ENCODE peak calls at places on chromosome 5, in five cellular contexts. One of them, this sample, is unnamed.

GRCh38 chr5:32170303-32171170 is 3.6 kb downstream of the GOLPH3 start:
- DNase-seq in spleen: no peak
- DNase-seq in endothelial cell of umbilical vein: peak; percentile 41
- DNase-seq in stomach: no peak
- DNase-seq in upper lobe of left lung: no peak
- DNase-seq in this sample: no peak

GRCh38 chr5:160286947-160287346 is 25.4 kb downstream of the CCNJL start:
- DNase-seq in spleen: no peak
- DNase-seq in endothelial cell of umbilical vein: no peak
- DNase-seq in stomach: no peak
- DNase-seq in upper lobe of left lung: no peak
- DNase-seq in this sample: peak; percentile 36

GRCh38 chr5:104778-105296 is 12.9 kb downstream of the PLEKHG4B start:
- DNase-seq in spleen: no peak
- DNase-seq in endothelial cell of umbilical vein: no peak
- DNase-seq in stomach: no peak
- DNase-seq in upper lobe of left lung: no peak
- DNase-seq in this sample: no peak

GRCh38 chr5:72366324-72366976 is 46.3 kb downstream of the PTCD2 start:
- DNase-seq in spleen: no peak
- DNase-seq in endothelial cell of umbilical vein: peak; percentile 87
- DNase-seq in stomach: peak; percentile 72
- DNase-seq in upper lobe of left lung: peak; percentile 66
- DNase-seq in this sample: peak; percentile 67

GRCh38 chr5:94459915-94460314 is 158.5 kb downstream of the KIAA0825 start:
- DNase-seq in spleen: no peak
- DNase-seq in endothelial cell of umbilical vein: no peak
- DNase-seq in stomach: no peak
- DNase-seq in upper lobe of left lung: no peak
- DNase-seq in this sample: no peak

GRCh38 chr5:126007841-126008240 is 415.4 kb upstream of the GRAMD2B start:
- DNase-seq in spleen: no peak
- DNase-seq in endothelial cell of umbilical vein: no peak
- DNase-seq in stomach: no peak
- DNase-seq in upper lobe of left lung: no peak
- DNase-seq in this sample: no peak

GRCh38 chr5:97338729-97339128 is 155.7 kb upstream of the RIOK2 start:
- DNase-seq in spleen: no peak
- DNase-seq in endothelial cell of umbilical vein: no peak
- DNase-seq in stomach: no peak
- DNase-seq in upper lobe of left lung: no peak
- DNase-seq in this sample: no peak

GRCh38 chr5:61624553-61624952 is 292.5 kb downstream of the ZSWIM6 start:
- DNase-seq in spleen: no peak
- DNase-seq in endothelial cell of umbilical vein: no peak
- DNase-seq in stomach: no peak
- DNase-seq in upper lobe of left lung: no peak
- DNase-seq in this sample: no peak

GRCh38 chr5:106423109-106423897 is 1247.4 kb downstream of the EFNA5 start:
- DNase-seq in spleen: peak; percentile 49
- DNase-seq in endothelial cell of umbilical vein: no peak
- DNase-seq in stomach: no peak
- DNase-seq in upper lobe of left lung: no peak
- DNase-seq in this sample: no peak

GRCh38 chr5:141816598-141817399 is 61.4 kb downstream of the PCDH1 start:
- DNase-seq in spleen: peak; percentile 45
- DNase-seq in endothelial cell of umbilical vein: peak; percentile 81
- DNase-seq in stomach: no peak
- DNase-seq in upper lobe of left lung: no peak
- DNase-seq in this sample: no peak

GRCh38 chr5:68710514-68710913 is 383.3 kb upstream of the SLC30A5 start:
- DNase-seq in spleen: no peak
- DNase-seq in endothelial cell of umbilical vein: no peak
- DNase-seq in stomach: no peak
- DNase-seq in upper lobe of left lung: no peak
- DNase-seq in this sample: no peak

GRCh38 chr5:91007251-91007650 is 375.9 kb downstream of the ARRDC3 start:
- DNase-seq in spleen: no peak
- DNase-seq in endothelial cell of umbilical vein: no peak
- DNase-seq in stomach: no peak
- DNase-seq in upper lobe of left lung: no peak
- DNase-seq in this sample: no peak

GRCh38 chr5:95989283-95990048 is 27.8 kb upstream of the ELL2 start:
- DNase-seq in spleen: no peak
- DNase-seq in endothelial cell of umbilical vein: peak; percentile 41
- DNase-seq in stomach: no peak
- DNase-seq in upper lobe of left lung: no peak
- DNase-seq in this sample: no peak

GRCh38 chr5:23704176-23704855 is 196.9 kb downstream of the PRDM9 start:
- DNase-seq in spleen: no peak
- DNase-seq in endothelial cell of umbilical vein: no peak
- DNase-seq in stomach: no peak
- DNase-seq in upper lobe of left lung: no peak
- DNase-seq in this sample: no peak

GRCh38 chr5:31854181-31854624 is 215.3 kb downstream of the PDZD2 start:
- DNase-seq in spleen: no peak
- DNase-seq in endothelial cell of umbilical vein: peak; percentile 40
- DNase-seq in stomach: no peak
- DNase-seq in upper lobe of left lung: peak; percentile 41
- DNase-seq in this sample: no peak

GRCh38 chr5:33604503-33604902 is 163.7 kb downstream of the TARS1 start:
- DNase-seq in spleen: no peak
- DNase-seq in endothelial cell of umbilical vein: no peak
- DNase-seq in stomach: no peak
- DNase-seq in upper lobe of left lung: no peak
- DNase-seq in this sample: no peak

GRCh38 chr5:43947870-43948269 is 344.9 kb downstream of the NNT start:
- DNase-seq in spleen: no peak
- DNase-seq in endothelial cell of umbilical vein: no peak
- DNase-seq in stomach: no peak
- DNase-seq in upper lobe of left lung: no peak
- DNase-seq in this sample: no peak

GRCh38 chr5:78360674-78361225 is 333 bp downstream of the SCAMP1 start:
- DNase-seq in spleen: peak; percentile 95
- DNase-seq in endothelial cell of umbilical vein: no peak
- DNase-seq in stomach: peak; percentile 68
- DNase-seq in upper lobe of left lung: peak; percentile 65
- DNase-seq in this sample: peak; percentile 41

GRCh38 chr5:154046486-154046885 is 7.7 kb downstream of the MFAP3 start:
- DNase-seq in spleen: no peak
- DNase-seq in endothelial cell of umbilical vein: no peak
- DNase-seq in stomach: no peak
- DNase-seq in upper lobe of left lung: no peak
- DNase-seq in this sample: no peak

GRCh38 chr5:13250450-13251291 is 693.8 kb downstream of the DNAH5 start:
- DNase-seq in spleen: no peak
- DNase-seq in endothelial cell of umbilical vein: peak; percentile 39
- DNase-seq in stomach: no peak
- DNase-seq in upper lobe of left lung: no peak
- DNase-seq in this sample: no peak

GRCh38 chr5:171845857-171846785 is 60.5 kb downstream of the SMIM23 start:
- DNase-seq in spleen: no peak
- DNase-seq in endothelial cell of umbilical vein: no peak
- DNase-seq in stomach: no peak
- DNase-seq in upper lobe of left lung: no peak
- DNase-seq in this sample: no peak

GRCh38 chr5:10111575-10111974 is 138.1 kb downstream of the ATPSCKMT start:
- DNase-seq in spleen: no peak
- DNase-seq in endothelial cell of umbilical vein: no peak
- DNase-seq in stomach: no peak
- DNase-seq in upper lobe of left lung: no peak
- DNase-seq in this sample: no peak

GRCh38 chr5:81825237-81825636 is 74.3 kb upstream of the SSBP2 start:
- DNase-seq in spleen: no peak
- DNase-seq in endothelial cell of umbilical vein: no peak
- DNase-seq in stomach: peak; percentile 37
- DNase-seq in upper lobe of left lung: peak; percentile 51
- DNase-seq in this sample: peak; percentile 59

GRCh38 chr5:160906077-160906476 is 54.1 kb upstream of the ATP10B start:
- DNase-seq in spleen: no peak
- DNase-seq in endothelial cell of umbilical vein: no peak
- DNase-seq in stomach: no peak
- DNase-seq in upper lobe of left lung: no peak
- DNase-seq in this sample: no peak

GRCh38 chr5:103291606-103292005 is 33.0 kb downstream of the MACIR start:
- DNase-seq in spleen: no peak
- DNase-seq in endothelial cell of umbilical vein: no peak
- DNase-seq in stomach: no peak
- DNase-seq in upper lobe of left lung: no peak
- DNase-seq in this sample: no peak

GRCh38 chr5:32004404-32004803 is 169.7 kb downstream of the GOLPH3 start:
- DNase-seq in spleen: peak; percentile 56
- DNase-seq in endothelial cell of umbilical vein: no peak
- DNase-seq in stomach: no peak
- DNase-seq in upper lobe of left lung: no peak
- DNase-seq in this sample: no peak

GRCh38 chr5:83441752-83442151 is 29.8 kb upstream of the VCAN start:
- DNase-seq in spleen: no peak
- DNase-seq in endothelial cell of umbilical vein: no peak
- DNase-seq in stomach: no peak
- DNase-seq in upper lobe of left lung: no peak
- DNase-seq in this sample: no peak

GRCh38 chr5:42514759-42515158 is 91.5 kb downstream of the GHR start:
- DNase-seq in spleen: no peak
- DNase-seq in endothelial cell of umbilical vein: no peak
- DNase-seq in stomach: no peak
- DNase-seq in upper lobe of left lung: no peak
- DNase-seq in this sample: no peak

GRCh38 chr5:125179617-125180016 is 433.2 kb upstream of the ZNF608 start:
- DNase-seq in spleen: no peak
- DNase-seq in endothelial cell of umbilical vein: no peak
- DNase-seq in stomach: no peak
- DNase-seq in upper lobe of left lung: no peak
- DNase-seq in this sample: no peak

GRCh38 chr5:132387649-132388117 is 18.2 kb downstream of the SLC22A5 start:
- DNase-seq in spleen: no peak
- DNase-seq in endothelial cell of umbilical vein: peak; percentile 96
- DNase-seq in stomach: peak; percentile 63
- DNase-seq in upper lobe of left lung: peak; percentile 80
- DNase-seq in this sample: peak; percentile 81

GRCh38 chr5:126104951-126105350 is 318.3 kb upstream of the GRAMD2B start:
- DNase-seq in spleen: no peak
- DNase-seq in endothelial cell of umbilical vein: no peak
- DNase-seq in stomach: no peak
- DNase-seq in upper lobe of left lung: no peak
- DNase-seq in this sample: no peak

GRCh38 chr5:135600971-135601381 is 22.2 kb upstream of the CXCL14 start:
- DNase-seq in spleen: no peak
- DNase-seq in endothelial cell of umbilical vein: no peak
- DNase-seq in stomach: no peak
- DNase-seq in upper lobe of left lung: no peak
- DNase-seq in this sample: peak; percentile 2

GRCh38 chr5:176736271-176736965 is 73.9 kb upstream of the UNC5A start:
- DNase-seq in spleen: peak; percentile 27
- DNase-seq in endothelial cell of umbilical vein: no peak
- DNase-seq in stomach: no peak
- DNase-seq in upper lobe of left lung: no peak
- DNase-seq in this sample: peak; percentile 19

GRCh38 chr5:132267931-132268501 is 10.5 kb downstream of the PDLIM4 start:
- DNase-seq in spleen: peak; percentile 58
- DNase-seq in endothelial cell of umbilical vein: no peak
- DNase-seq in stomach: no peak
- DNase-seq in upper lobe of left lung: no peak
- DNase-seq in this sample: no peak

GRCh38 chr5:123936548-123936947 is 424.6 kb downstream of the CSNK1G3 start:
- DNase-seq in spleen: no peak
- DNase-seq in endothelial cell of umbilical vein: no peak
- DNase-seq in stomach: no peak
- DNase-seq in upper lobe of left lung: no peak
- DNase-seq in this sample: no peak

GRCh38 chr5:59422026-59422941 is 471.2 kb downstream of the PDE4D start:
- DNase-seq in spleen: no peak
- DNase-seq in endothelial cell of umbilical vein: no peak
- DNase-seq in stomach: no peak
- DNase-seq in upper lobe of left lung: no peak
- DNase-seq in this sample: no peak

GRCh38 chr5:95866431-95867063 is 44.0 kb upstream of the GLRX start:
- DNase-seq in spleen: no peak
- DNase-seq in endothelial cell of umbilical vein: no peak
- DNase-seq in stomach: no peak
- DNase-seq in upper lobe of left lung: no peak
- DNase-seq in this sample: no peak

DNA sequence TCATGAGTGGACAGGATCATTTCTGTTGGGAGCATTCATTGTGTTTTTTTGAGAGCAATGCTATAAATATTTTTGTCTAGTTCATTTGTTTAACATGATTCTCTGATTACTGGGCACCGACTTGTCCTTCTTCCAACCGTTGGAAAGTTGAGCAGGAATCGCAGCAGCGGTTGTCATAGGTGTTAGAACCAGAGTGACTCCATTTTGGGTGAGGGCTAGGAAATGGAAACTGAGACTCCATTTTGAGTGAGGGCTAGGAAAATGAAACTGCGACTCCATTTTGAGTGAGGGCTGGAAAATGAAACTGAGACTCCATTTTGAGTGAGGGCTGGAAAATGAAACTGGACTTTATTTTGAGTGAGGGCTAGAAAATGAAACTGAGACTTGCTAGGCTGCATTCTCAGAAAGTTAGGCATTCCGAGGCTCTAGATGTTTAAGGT is 100.6 kb downstream of the ICE1 start:
- DNase-seq in spleen: no peak
- DNase-seq in endothelial cell of umbilical vein: no peak
- DNase-seq in stomach: no peak
- DNase-seq in upper lobe of left lung: no peak
- DNase-seq in this sample: no peak
- H3K4me3 ChIP-seq in spleen: no peak overlapping the region
- H3K4me3 ChIP-seq in endothelial cell of umbilical vein: no peak overlapping the region
- H3K4me3 ChIP-seq in stomach: no peak overlapping the region
- H3K4me3 ChIP-seq in upper lobe of left lung: no peak overlapping the region
- H3K4me3 ChIP-seq in this sample: no peak overlapping the region

GRCh38 chr5:161960314-161960713 is 107.3 kb upstream of the GABRG2 start:
- DNase-seq in spleen: no peak
- DNase-seq in endothelial cell of umbilical vein: no peak
- DNase-seq in stomach: no peak
- DNase-seq in upper lobe of left lung: no peak
- DNase-seq in this sample: no peak
- TF ChIP-seq POLR2AphosphoS5 in spleen: no peak
- TF ChIP-seq POLR2AphosphoS5 in endothelial cell of umbilical vein: no peak
- TF ChIP-seq POLR2AphosphoS5 in stomach: no peak
- TF ChIP-seq POLR2AphosphoS5 in upper lobe of left lung: no peak
- TF ChIP-seq POLR2AphosphoS5 in this sample: no peak

GRCh38 chr5:5055708-5056107 is 84.4 kb upstream of the ADAMTS16 start:
- DNase-seq in spleen: no peak
- DNase-seq in endothelial cell of umbilical vein: no peak
- DNase-seq in stomach: no peak
- DNase-seq in upper lobe of left lung: no peak
- DNase-seq in this sample: no peak
- TF ChIP-seq POLR2A in spleen: no peak
- TF ChIP-seq POLR2A in endothelial cell of umbilical vein: no peak
- TF ChIP-seq POLR2A in stomach: no peak
- TF ChIP-seq POLR2A in upper lobe of left lung: no peak
- TF ChIP-seq POLR2A in this sample: no peak

DNA sequence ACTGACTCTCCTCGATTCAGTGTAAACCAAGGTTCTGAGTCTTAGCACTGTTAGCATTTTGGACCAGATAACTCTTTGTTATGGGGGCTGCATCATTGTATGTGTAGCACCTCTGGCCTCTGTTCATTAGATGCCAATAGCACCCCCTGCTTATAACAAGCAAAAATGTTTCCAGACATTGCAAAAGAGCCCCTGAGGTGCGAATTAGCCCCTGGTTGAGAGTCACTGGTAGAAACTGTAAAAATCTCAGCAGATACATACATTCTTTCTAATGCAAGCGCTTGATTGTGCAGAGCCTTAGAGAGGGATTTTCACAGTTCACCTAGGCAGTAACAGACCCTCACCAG is 2.8 kb downstream of the ADRB2 start:
- DNase-seq in spleen: no peak
- DNase-seq in endothelial cell of umbilical vein: no peak
- DNase-seq in stomach: no peak
- DNase-seq in upper lobe of left lung: no peak
- DNase-seq in this sample: no peak
- H3K4me3 ChIP-seq in spleen: peak overlapping the region; percentile 53
- H3K4me3 ChIP-seq in endothelial cell of umbilical vein: peak overlapping the region; percentile 61
- H3K4me3 ChIP-seq in stomach: peak overlapping the region; percentile 56
- H3K4me3 ChIP-seq in upper lobe of left lung: peak overlapping the region; percentile 64
- H3K4me3 ChIP-seq in this sample: peak overlapping the region; percentile 57